ENCODE peak calls at places on chromosome 12, in seven cellular contexts. P is tibial artery; I is fibroblast of the aortic adventitia; V is IMR-90; T is CD8-positive, alpha-beta T cell; D is AG04449; N is transverse colon. G is an unnamed sample.

GRCh38 chr12:125882141-125882540 is 816.9 kb downstream of the AACS start:
- DNase-seq in I (no peak), V (no peak), N (no peak), P (no peak), D (no peak), T (no peak), G (no peak)

GRCh38 chr12:123389560-123390351 is 5.8 kb downstream of the KMT5A start:
- DNase-seq in P (no peak), D (no peak), V (no peak), I (peak), T (no peak), N (peak), G (no peak)

GRCh38 chr12:90017316-90017715 is 308.7 kb upstream of the ATP2B1 start:
- DNase-seq in D (no peak), V (no peak), P (no peak), T (no peak), I (no peak), N (no peak), G (no peak)

GRCh38 chr12:27615331-27615891 is 80.8 kb upstream of the REP15 start:
- DNase-seq in N (no peak), V (peak), I (peak), T (no peak), D (no peak), P (no peak), G (no peak)

GRCh38 chr12:101826766-101827368 is 3.9 kb downstream of the GNPTAB start:
- DNase-seq in N (no peak), I (no peak), T (no peak), V (no peak), P (no peak), D (no peak), G (no peak)

GRCh38 chr12:92968201-92968813 is 39.2 kb upstream of the EEA1 start:
- DNase-seq in I (no peak), N (no peak), V (peak), D (no peak), P (no peak), T (no peak), G (no peak)

GRCh38 chr12:47730341-47730744 is 5.1 kb upstream of the ENDOU start:
- DNase-seq in N (no peak), P (no peak), I (no peak), T (no peak), V (peak), D (no peak), G (no peak)

GRCh38 chr12:3252416-3252815 is 175.2 kb downstream of the TSPAN9 start:
- DNase-seq in N (peak), P (peak), D (no peak), T (no peak), I (peak), V (peak), G (no peak)

GRCh38 chr12:123010681-123011080 is 30.2 kb downstream of the ARL6IP4 start:
- DNase-seq in V (no peak), D (no peak), P (no peak), T (no peak), N (no peak), I (no peak), G (no peak)

GRCh38 chr12:87827638-87828264 is 201.4 kb downstream of the C12orf50 start:
- DNase-seq in T (no peak), D (no peak), N (no peak), P (no peak), I (peak), V (peak), G (no peak)

GRCh38 chr12:40833818-40834217 is 141.6 kb downstream of the CNTN1 start:
- DNase-seq in I (no peak), N (no peak), T (no peak), D (no peak), P (no peak), V (no peak), G (no peak)

GRCh38 chr12:442235-442884 is 17.4 kb upstream of the B4GALNT3 start:
- DNase-seq in V (peak), N (peak), D (no peak), I (peak), P (no peak), T (peak), G (no peak)

GRCh38 chr12:84508943-84509342 is 403.7 kb downstream of the SLC6A15 start:
- DNase-seq in V (no peak), P (peak), D (no peak), I (no peak), T (no peak), N (no peak), G (no peak)

GRCh38 chr12:128807161-128807724 is 16.5 kb downstream of the SLC15A4 start:
- DNase-seq in P (peak), D (no peak), N (no peak), I (no peak), T (no peak), V (no peak), G (peak)

GRCh38 chr12:1660304-1661187 is 30.3 kb upstream of the ADIPOR2 start:
- DNase-seq in P (peak), T (peak), V (no peak), D (no peak), N (peak), I (peak), G (no peak)

GRCh38 chr12:32585680-32586079 is 93.4 kb upstream of the DNM1L start:
- DNase-seq in N (no peak), D (no peak), I (no peak), V (no peak), T (no peak), P (no peak), G (no peak)

GRCh38 chr12:31849090-31849687 is 110.0 kb upstream of the RESF1 start:
- DNase-seq in I (no peak), T (no peak), P (no peak), N (no peak), V (peak), D (no peak), G (no peak)

GRCh38 chr12:102682698-102683289 is 202.4 kb upstream of the IGF1 start:
- DNase-seq in D (no peak), T (no peak), P (no peak), N (no peak), V (no peak), I (no peak), G (no peak)

GRCh38 chr12:50057000-50057841 is at the start of gene ASIC1:
- DNase-seq in I (peak), V (peak), P (peak), T (peak), N (peak), D (no peak), G (no peak)

GRCh38 chr12:54479421-54479820 is 6.0 kb upstream of the GTSF1 start:
- DNase-seq in T (no peak), I (peak), P (no peak), V (peak), N (no peak), D (peak), G (no peak)

GRCh38 chr12:63808631-63809030 is 28.9 kb downstream of the RXYLT1 start:
- DNase-seq in P (no peak), I (no peak), T (no peak), D (no peak), N (no peak), V (peak), G (no peak)

GRCh38 chr12:67274186-67274585 is 5.0 kb downstream of the CAND1 start:
- DNase-seq in N (no peak), V (no peak), P (no peak), T (no peak), I (no peak), D (no peak), G (no peak)

GRCh38 chr12:95495433-95495832 is 21.5 kb downstream of the METAP2 start:
- DNase-seq in I (no peak), T (no peak), P (no peak), D (no peak), N (no peak), V (no peak), G (no peak)

GRCh38 chr12:54389536-54390175 is 5.1 kb upstream of the ZNF385A start:
- DNase-seq in N (no peak), I (no peak), V (no peak), T (no peak), D (no peak), P (no peak), G (no peak)

GRCh38 chr12:121085842-121086353 is 46.8 kb upstream of the P2RX7 start:
- DNase-seq in N (no peak), T (no peak), D (no peak), P (no peak), V (no peak), I (no peak), G (no peak)

DNA sequence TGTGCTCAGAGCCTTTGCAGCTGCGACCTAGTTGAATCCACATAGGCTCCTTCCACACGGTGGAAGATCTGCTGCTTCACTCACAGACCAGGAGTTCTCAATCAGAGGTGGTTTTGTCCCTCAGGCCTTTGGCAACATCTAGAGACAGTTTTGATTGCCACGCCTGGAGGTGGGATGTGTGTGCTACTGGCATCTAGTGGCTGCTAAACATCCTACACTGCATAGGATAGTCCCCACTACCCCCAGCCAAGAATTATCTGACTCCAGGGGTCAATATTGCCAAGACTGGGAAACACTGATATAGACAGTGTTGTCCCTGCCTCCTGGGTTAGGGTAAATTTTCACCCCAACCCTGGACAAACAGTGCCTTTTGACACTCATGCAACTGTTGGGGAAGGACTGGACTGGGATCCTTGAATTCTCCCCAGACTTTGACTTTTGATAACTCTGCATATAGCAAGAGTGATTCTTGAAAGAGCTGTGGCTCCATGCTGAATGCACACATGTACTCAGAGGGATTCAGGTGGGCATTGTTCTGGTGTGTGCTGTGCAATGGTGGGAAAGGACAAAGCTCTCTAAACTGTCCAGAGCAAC is 39.8 kb downstream of the BAZ2A start:
- DNase-seq in N (no peak), D (no peak), P (no peak), V (peak), I (no peak), T (no peak), G (no peak)
- TF ChIP-seq CTCF in N (no peak), D (peak), P (no peak), V (peak), I (peak), T (no peak), G (peak)

GRCh38 chr12:113766133-113766879 is 199.8 kb downstream of the RBM19 start:
- DNase-seq in V (no peak), T (no peak), D (no peak), N (no peak), I (no peak), P (no peak), G (no peak)
- TF ChIP-seq CTCF in V (no peak), T (no peak), D (no peak), N (no peak), I (no peak), P (no peak), G (no peak)

DNA sequence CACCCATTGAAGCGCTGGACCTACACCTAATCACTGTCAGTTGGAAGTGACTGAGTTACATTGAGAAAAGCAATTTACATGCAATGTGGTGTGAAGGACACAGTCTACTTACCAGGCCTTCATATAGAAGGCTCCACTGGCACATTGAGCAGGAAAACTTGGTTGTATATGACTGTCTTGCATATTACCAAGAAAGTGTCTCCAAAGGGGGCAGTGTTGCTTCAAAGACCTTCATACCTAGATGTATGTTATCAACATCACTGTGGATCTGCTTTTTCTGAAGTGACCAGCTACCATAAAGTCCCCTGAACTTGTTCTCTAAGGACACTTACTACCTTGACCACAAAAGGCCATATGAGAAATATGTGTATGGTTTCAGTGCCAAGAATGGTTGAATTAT is 64.1 kb downstream of the NELL2 start:
- DNase-seq in T (peak), N (no peak), P (no peak), D (no peak), I (no peak), V (no peak), G (no peak)
- TF ChIP-seq CTCF in T (peak), N (peak), P (no peak), D (no peak), I (no peak), V (no peak), G (no peak)

GRCh38 chr12:59938190-59938962 is 342.5 kb downstream of the SLC16A7 start:
- DNase-seq in I (no peak), N (no peak), T (no peak), V (no peak), D (no peak), P (no peak), G (no peak)
- TF ChIP-seq CTCF in I (no peak), N (no peak), T (no peak), V (no peak), D (no peak), P (no peak), G (no peak)

DNA sequence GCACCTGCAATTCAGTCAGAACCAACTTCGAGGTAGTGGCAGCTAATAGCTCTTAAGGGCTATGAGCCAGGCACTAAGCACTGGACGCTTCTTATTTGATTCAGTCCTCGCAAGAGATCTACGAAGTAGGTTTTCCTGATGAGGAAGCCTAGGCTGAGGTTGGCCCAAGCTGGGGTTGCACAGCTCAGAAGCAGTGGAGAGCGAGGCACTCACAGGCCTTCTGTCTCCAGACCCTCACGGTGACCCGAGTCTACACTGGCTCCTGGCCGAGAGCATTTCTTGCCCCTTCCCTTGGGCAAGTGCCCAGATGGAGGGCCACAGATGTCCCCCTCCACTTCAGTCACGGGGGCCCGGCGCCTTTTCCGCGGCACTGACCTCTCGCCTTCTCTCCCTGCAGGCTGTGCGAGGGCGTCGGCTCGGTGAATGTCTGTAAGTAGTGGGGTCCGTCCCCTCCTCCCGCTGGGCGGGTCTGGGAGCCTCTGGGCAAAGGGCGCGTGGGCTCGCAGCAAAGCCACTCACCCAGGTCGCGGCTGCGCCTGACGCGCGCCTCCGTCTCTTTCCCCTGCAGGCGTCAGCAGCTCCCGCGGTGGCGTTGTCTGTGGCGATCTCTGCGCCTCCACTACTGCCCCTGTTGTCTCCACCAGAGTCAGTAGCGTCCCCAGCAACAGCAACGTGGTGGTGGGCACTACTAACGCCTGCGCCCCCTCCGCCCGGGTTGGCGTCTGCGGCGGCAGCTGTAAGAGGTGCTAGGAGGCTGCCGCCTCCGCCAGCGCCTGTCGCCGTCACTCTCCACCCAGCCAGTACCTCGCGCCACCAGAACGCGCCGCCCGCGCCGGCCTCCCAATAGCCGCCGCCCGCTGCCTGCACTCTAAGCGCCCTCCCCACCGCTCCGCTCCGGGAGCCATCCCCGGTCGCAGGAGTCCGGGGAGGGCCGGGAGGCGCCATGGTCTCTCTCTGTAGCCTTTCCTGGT is 13.1 kb downstream of the KRT83 start:
- DNase-seq in D (no peak), V (peak), N (peak), T (peak), I (peak), P (peak), G (no peak)
- TF ChIP-seq CTCF in D (no peak), V (peak), N (no peak), T (no peak), I (peak), P (peak), G (peak)

GRCh38 chr12:6937481-6938352 is 5.9 kb upstream of the RNU7-1 start:
- DNase-seq in P (peak), T (peak), V (peak), N (peak), I (peak), D (no peak), G (peak)

GRCh38 chr12:6936378-6936638 is 7.3 kb upstream of the RNU7-1 start:
- DNase-seq in V (no peak), P (no peak), N (no peak), D (no peak), T (no peak), I (no peak), G (no peak)

GRCh38 chr12:6936642-6937480 is 6.8 kb upstream of the RNU7-1 start:
- DNase-seq in P (no peak), I (no peak), D (no peak), V (no peak), T (peak), N (no peak), G (no peak)

GRCh38 chr12:6939187-6939540 is 4.5 kb upstream of the RNU7-1 start:
- DNase-seq in T (peak), I (no peak), P (no peak), N (no peak), V (no peak), D (no peak), G (no peak)

GRCh38 chr12:6938353-6939186 is 5.0 kb upstream of the RNU7-1 start:
- DNase-seq in I (no peak), N (no peak), P (no peak), D (no peak), V (no peak), T (peak), G (no peak)
- TF ChIP-seq CTCF in I (no peak), N (peak), P (no peak), D (no peak), V (no peak), T (peak), G (peak)

DNA sequence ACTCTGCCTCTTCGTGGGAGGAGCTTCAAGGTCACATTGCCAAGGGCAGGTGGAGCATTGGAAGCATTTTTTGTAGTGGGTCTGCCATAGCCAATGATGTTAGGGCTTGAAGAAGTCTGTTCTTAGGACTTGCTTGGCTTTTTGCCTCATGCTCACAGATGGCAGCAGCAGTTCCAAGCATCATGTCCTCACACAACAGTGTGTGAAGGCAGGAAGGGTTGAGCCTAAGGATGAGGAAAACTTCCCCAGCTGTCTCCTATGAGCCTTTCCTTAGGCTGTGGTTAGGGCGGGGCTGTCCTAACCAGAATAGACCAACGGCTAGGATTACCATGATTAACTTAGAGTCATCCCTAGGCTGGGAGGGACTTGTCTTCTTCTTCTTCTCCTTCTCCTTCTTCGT is 76.2 kb upstream of the KCNA1 start:
- DNase-seq in T (no peak), P (no peak), D (no peak), N (no peak), I (no peak), V (no peak), G (no peak)
- TF ChIP-seq CTCF in T (no peak), P (no peak), D (no peak), N (no peak), I (no peak), V (no peak), G (no peak)

GRCh38 chr12:26021534-26021933 is 63.1 kb downstream of the RASSF8 start:
- DNase-seq in V (no peak), N (no peak), P (no peak), T (no peak), I (no peak), D (no peak), G (no peak)

GRCh38 chr12:26014085-26014484 is 55.6 kb downstream of the RASSF8 start:
- DNase-seq in V (peak), D (no peak), T (no peak), N (no peak), P (no peak), I (no peak), G (no peak)

GRCh38 chr12:26022043-26022442 is 63.6 kb downstream of the RASSF8 start:
- DNase-seq in D (no peak), N (no peak), P (no peak), I (no peak), T (no peak), V (no peak), G (no peak)

GRCh38 chr12:26018926-26019325 is 60.4 kb downstream of the RASSF8 start:
- DNase-seq in N (no peak), T (no peak), I (peak), D (no peak), P (no peak), V (peak), G (no peak)

DNA sequence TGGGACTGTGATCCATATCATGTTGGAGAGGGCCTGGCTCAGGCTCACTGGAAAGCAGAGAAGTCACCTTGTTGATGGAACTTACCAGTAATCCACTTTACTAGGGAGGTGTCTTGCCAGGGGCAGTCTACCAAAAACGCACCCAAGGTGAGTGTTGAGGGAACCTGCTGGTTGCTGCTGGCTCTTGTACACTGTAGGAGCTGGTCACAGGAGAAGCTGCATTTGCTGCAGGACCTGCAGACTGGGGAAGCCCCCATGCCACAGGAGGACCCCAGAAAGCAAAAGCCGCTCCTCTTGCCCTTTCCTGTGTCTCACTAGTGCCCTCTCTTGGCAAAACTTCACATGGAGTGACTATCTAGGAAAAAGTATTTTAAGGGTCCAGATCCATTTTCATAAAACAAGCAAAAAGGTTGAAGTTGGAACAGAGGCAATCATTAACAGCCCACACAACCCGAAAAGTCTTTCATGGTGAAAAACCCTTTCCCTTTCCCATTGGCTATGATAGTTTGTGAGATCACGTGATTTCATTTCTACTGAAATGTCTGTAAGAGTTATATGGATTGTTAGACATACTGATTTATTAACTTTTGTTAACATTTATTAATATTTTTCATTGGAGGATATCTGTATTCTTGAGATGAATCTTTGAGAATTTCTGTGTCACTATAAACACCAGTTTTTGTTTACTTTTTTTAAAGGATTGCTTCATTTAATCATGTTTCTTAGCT is 59.2 kb downstream of the RASSF8 start:
- DNase-seq in I (peak), P (no peak), D (no peak), N (no peak), T (no peak), V (peak), G (no peak)
- TF ChIP-seq CTCF in I (peak), P (peak), D (peak), N (peak), T (no peak), V (peak), G (peak)

G was measured in CD14-positive monocyte.